ENCODE peak calls at places on chromosome 12, in eight cellular contexts. J is tibial nerve, U is uterus, L is AG10803, C is GM12878, Y is HFF-Myc, P is tibial artery, E is left ventricle myocardium inferior. B is an unnamed sample.

GRCh38 chr12:53956251-53956887 is 1.7 kb downstream of the HOXC12 start:
- DNase-seq in P (no peak), U (no peak), E (no peak), C (no peak), J (no peak), L (no peak), Y (no peak), B (no peak)

GRCh38 chr12:88142610-88142991 is 494 bp downstream of the TMTC3 start:
- DNase-seq in P (peak; percentile 52), U (peak; percentile 22), Y (no peak), C (no peak), L (no peak), J (no peak), E (peak; percentile 26), B (no peak)

GRCh38 chr12:65740506-65740872 is 83.8 kb upstream of the HMGA2 start:
- DNase-seq in U (no peak), P (no peak), L (peak; percentile 21), C (no peak), J (no peak), Y (no peak), E (no peak), B (no peak)

GRCh38 chr12:115257791-115258190 is 573.8 kb upstream of the TBX3 start:
- DNase-seq in L (peak; percentile 62), C (no peak), E (no peak), P (no peak), Y (peak; percentile 32), U (no peak), J (no peak), B (peak; percentile 47)

GRCh38 chr12:13504074-13504473 is 307.5 kb downstream of the EMP1 start:
- DNase-seq in J (no peak), C (no peak), E (no peak), P (no peak), Y (no peak), L (peak; percentile 5), U (no peak), B (no peak)

GRCh38 chr12:22899184-22899583 is 274.2 kb downstream of the ETNK1 start:
- DNase-seq in C (no peak), Y (no peak), J (no peak), P (no peak), L (no peak), E (no peak), U (no peak), B (no peak)

GRCh38 chr12:92096346-92097136 is 49.1 kb downstream of the BTG1 start:
- DNase-seq in C (no peak), U (no peak), Y (no peak), L (no peak), J (no peak), E (no peak), P (no peak), B (no peak)

GRCh38 chr12:818733-819132 is 66.4 kb downstream of the WNK1 start:
- DNase-seq in Y (no peak), L (no peak), U (no peak), C (no peak), E (no peak), P (no peak), J (no peak), B (no peak)

GRCh38 chr12:90280033-90280432 is 571.4 kb upstream of the ATP2B1 start:
- DNase-seq in L (peak; percentile 50), Y (no peak), E (no peak), U (no peak), J (no peak), P (no peak), C (no peak), B (no peak)

GRCh38 chr12:112381421-112381897 is 772 bp downstream of the HECTD4 start:
- DNase-seq in J (no peak), E (peak; percentile 18), Y (no peak), P (no peak), L (no peak), U (no peak), C (no peak), B (no peak)

GRCh38 chr12:128643106-128643651 is 180.6 kb downstream of the SLC15A4 start:
- DNase-seq in Y (no peak), U (no peak), E (no peak), L (no peak), P (no peak), C (no peak), J (no peak), B (no peak)

GRCh38 chr12:104352106-104352713 is 48.7 kb downstream of the EID3 start:
- DNase-seq in Y (no peak), J (no peak), U (no peak), E (no peak), L (peak; percentile 49), P (no peak), C (no peak), B (no peak)

GRCh38 chr12:57465747-57466505 is 6.3 kb downstream of the GLI1 start:
- DNase-seq in E (no peak), Y (no peak), L (no peak), U (no peak), C (no peak), P (no peak), J (no peak), B (no peak)

GRCh38 chr12:1115471-1116242 is 124.6 kb downstream of the ERC1 start:
- DNase-seq in E (no peak), U (no peak), J (no peak), C (no peak), L (peak; percentile 74), P (no peak), Y (no peak), B (peak; percentile 44)

GRCh38 chr12:110345176-110345651 is 58.3 kb downstream of the ANAPC7 start:
- DNase-seq in C (no peak), P (no peak), U (no peak), Y (no peak), E (no peak), J (no peak), L (no peak), B (no peak)

GRCh38 chr12:121753844-121754264 is 39.6 kb downstream of the RHOF start:
- DNase-seq in J (peak; percentile 18), C (no peak), U (no peak), L (no peak), E (peak; percentile 69), Y (no peak), P (peak; percentile 42), B (no peak)

GRCh38 chr12:117330441-117331113 is 30.8 kb downstream of the NOS1 start:
- DNase-seq in Y (no peak), P (no peak), U (no peak), E (no peak), J (no peak), L (no peak), C (no peak), B (no peak)

GRCh38 chr12:4282103-4282891 is 8.7 kb downstream of the CCND2 start:
- DNase-seq in U (no peak), E (no peak), J (no peak), L (no peak), Y (no peak), C (no peak), P (no peak), B (no peak)

GRCh38 chr12:130956456-130957303 is 3.0 kb downstream of the ADGRD1 start:
- DNase-seq in E (no peak), J (no peak), P (no peak), U (peak; percentile 9), C (no peak), L (no peak), Y (no peak), B (no peak)

GRCh38 chr12:15721716-15722115 is 67.5 kb downstream of the EPS8 start:
- DNase-seq in C (no peak), E (no peak), Y (no peak), J (no peak), L (peak; percentile 33), P (no peak), U (no peak), B (no peak)

GRCh38 chr12:108689314-108690190 is 41.8 kb downstream of the CORO1C start:
- DNase-seq in U (no peak), J (no peak), E (no peak), P (peak; percentile 73), Y (no peak), L (peak; percentile 52), C (no peak), B (no peak)
- TF ChIP-seq CTCF in U (peak; percentile 21), J (peak; percentile 28), E (peak; percentile 44), P (no peak), Y (no peak), L (no peak), C (no peak), B (peak; percentile 7)

GRCh38 chr12:9707864-9708808 is 24.8 kb downstream of the CLECL1 start:
- DNase-seq in C (no peak), L (peak; percentile 58), J (no peak), E (peak; percentile 34), Y (peak; percentile 26), U (peak; percentile 37), P (peak; percentile 31), B (peak; percentile 8)
- H3K4me3 ChIP-seq in C (no peak overlapping the region), L (no peak overlapping the region), J (no peak overlapping the region), E (no peak overlapping the region), Y (no peak overlapping the region), U (no peak overlapping the region), P (no peak overlapping the region), B (no peak overlapping the region)

GRCh38 chr12:97182719-97183118 is 275.7 kb downstream of the NEDD1 start:
- DNase-seq in L (no peak), P (no peak), Y (no peak), E (no peak), C (no peak), U (no peak), J (no peak), B (no peak)

GRCh38 chr12:97181571-97182265 is 274.7 kb downstream of the NEDD1 start:
- DNase-seq in E (no peak), J (no peak), Y (no peak), L (no peak), C (no peak), P (no peak), U (no peak), B (no peak)

GRCh38 chr12:97173672-97174385 is 266.8 kb downstream of the NEDD1 start:
- DNase-seq in Y (no peak), C (no peak), E (no peak), P (no peak), U (no peak), L (no peak), J (no peak), B (no peak)

GRCh38 chr12:97177482-97177881 is 270.4 kb downstream of the NEDD1 start:
- DNase-seq in C (no peak), E (no peak), L (no peak), J (no peak), U (no peak), Y (no peak), P (no peak), B (no peak)
- TF ChIP-seq CTCF in C (no peak), E (no peak), L (no peak), J (no peak), U (no peak), Y (no peak), P (no peak), B (no peak)

DNA sequence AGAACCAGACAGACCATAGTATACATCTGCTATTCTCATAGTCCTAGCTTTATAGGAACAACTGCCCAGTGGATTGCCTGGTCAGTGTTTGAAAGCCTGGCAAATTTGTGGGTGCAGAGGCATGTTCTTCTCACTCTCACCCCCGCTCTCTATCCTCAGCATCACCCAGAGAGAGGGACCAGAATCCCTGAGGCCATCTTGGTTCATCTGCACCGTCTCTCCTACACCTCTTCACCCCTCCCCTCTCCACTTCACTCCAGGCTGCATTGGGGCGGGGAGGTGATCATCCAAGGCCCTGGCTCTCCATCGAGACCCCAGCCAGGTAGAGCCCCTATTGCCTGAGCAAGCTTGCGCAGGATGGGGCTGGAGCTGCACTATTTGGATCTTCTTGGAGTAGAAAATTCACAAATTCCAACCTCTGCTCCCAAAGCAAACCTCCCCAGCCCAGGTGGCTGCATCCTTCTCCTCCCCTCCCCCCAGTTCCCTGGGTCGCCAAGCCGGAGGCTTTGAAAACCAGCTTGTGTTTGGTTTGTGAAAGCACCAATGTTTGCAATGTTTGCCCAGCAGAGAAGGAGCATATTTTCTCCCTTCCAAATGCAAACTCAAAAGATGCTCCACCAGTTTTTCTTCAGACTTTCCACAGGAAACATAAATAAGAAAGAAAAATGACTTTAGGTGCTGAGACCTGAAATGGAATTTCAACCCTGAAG is 18.6 kb upstream of the COL2A1 start:
- DNase-seq in J (no peak), U (no peak), C (no peak), Y (no peak), L (no peak), P (no peak), E (no peak), B (no peak)
- H3K4me3 ChIP-seq in J (no peak overlapping the region), U (no peak overlapping the region), C (no peak overlapping the region), Y (no peak overlapping the region), L (no peak overlapping the region), P (no peak overlapping the region), E (no peak overlapping the region), B (no peak overlapping the region)